ENCODE peak calls at places on chromosomes 5 and 9, in five cellular contexts. One of them, this sample, is unnamed.

GRCh38 chr5:176185133-176185733 is 53.0 kb upstream of the SIMC1 start:
- DNase-seq in Caco-2: no peak
- DNase-seq in tibial artery: no peak
- DNase-seq in CD4-positive, alpha-beta T cell: no peak
- DNase-seq in NCI-H345: no peak
- DNase-seq in this sample: no peak

GRCh38 chr9:98108540-98109031 is 10.4 kb downstream of the TRIM14 start:
- DNase-seq in NCI-H345: no peak
- DNase-seq in Caco-2: no peak
- DNase-seq in CD4-positive, alpha-beta T cell: peak
- DNase-seq in tibial artery: no peak
- DNase-seq in this sample: no peak

GRCh38 chr5:66661149-66661548 is 65.0 kb downstream of the MAST4 start:
- DNase-seq in Caco-2: no peak
- DNase-seq in CD4-positive, alpha-beta T cell: no peak
- DNase-seq in NCI-H345: no peak
- DNase-seq in tibial artery: no peak
- DNase-seq in this sample: no peak

GRCh38 chr5:180331647-180331950 is 21.5 kb downstream of the GFPT2 start:
- DNase-seq in tibial artery: no peak
- DNase-seq in CD4-positive, alpha-beta T cell: no peak
- DNase-seq in Caco-2: no peak
- DNase-seq in NCI-H345: no peak
- DNase-seq in this sample: no peak

GRCh38 chr5:144276034-144276822 is 105.6 kb downstream of the KCTD16 start:
- DNase-seq in tibial artery: no peak
- DNase-seq in NCI-H345: no peak
- DNase-seq in CD4-positive, alpha-beta T cell: no peak
- DNase-seq in Caco-2: no peak
- DNase-seq in this sample: no peak

GRCh38 chr5:96765043-96765442 is 42.7 kb downstream of the ERAP1 start:
- DNase-seq in NCI-H345: no peak
- DNase-seq in CD4-positive, alpha-beta T cell: no peak
- DNase-seq in tibial artery: no peak
- DNase-seq in Caco-2: no peak
- DNase-seq in this sample: no peak

GRCh38 chr5:9431496-9432258 is 114.2 kb downstream of the SEMA5A start:
- DNase-seq in tibial artery: no peak
- DNase-seq in NCI-H345: no peak
- DNase-seq in Caco-2: no peak
- DNase-seq in CD4-positive, alpha-beta T cell: no peak
- DNase-seq in this sample: no peak

GRCh38 chr9:120393386-120394057 is 186.4 kb downstream of the CDK5RAP2 start:
- DNase-seq in tibial artery: no peak
- DNase-seq in Caco-2: no peak
- DNase-seq in NCI-H345: no peak
- DNase-seq in CD4-positive, alpha-beta T cell: no peak
- DNase-seq in this sample: no peak

GRCh38 chr5:180910735-180911134 is 11.8 kb downstream of the BTNL8 start:
- DNase-seq in CD4-positive, alpha-beta T cell: no peak
- DNase-seq in tibial artery: no peak
- DNase-seq in Caco-2: no peak
- DNase-seq in NCI-H345: no peak
- DNase-seq in this sample: no peak

GRCh38 chr9:74528207-74528606 is 31.1 kb downstream of the RORB start:
- DNase-seq in tibial artery: no peak
- DNase-seq in NCI-H345: no peak
- DNase-seq in Caco-2: no peak
- DNase-seq in CD4-positive, alpha-beta T cell: no peak
- DNase-seq in this sample: no peak

GRCh38 chr5:170611446-170612088 is 107.7 kb downstream of the KCNIP1 start:
- DNase-seq in tibial artery: no peak
- DNase-seq in Caco-2: no peak
- DNase-seq in NCI-H345: peak
- DNase-seq in CD4-positive, alpha-beta T cell: no peak
- DNase-seq in this sample: no peak

GRCh38 chr5:169302491-169303118 is 1.7 kb upstream of the SLIT3 start:
- DNase-seq in NCI-H345: peak
- DNase-seq in tibial artery: peak
- DNase-seq in Caco-2: peak
- DNase-seq in CD4-positive, alpha-beta T cell: peak
- DNase-seq in this sample: peak

GRCh38 chr9:35116898-35117551 is 1.4 kb upstream of the ATOSB start:
- DNase-seq in tibial artery: peak
- DNase-seq in NCI-H345: peak
- DNase-seq in Caco-2: peak
- DNase-seq in CD4-positive, alpha-beta T cell: peak
- DNase-seq in this sample: peak

GRCh38 chr5:124059200-124059599 is 547.2 kb downstream of the CSNK1G3 start:
- DNase-seq in Caco-2: no peak
- DNase-seq in CD4-positive, alpha-beta T cell: no peak
- DNase-seq in tibial artery: no peak
- DNase-seq in NCI-H345: no peak
- DNase-seq in this sample: peak

GRCh38 chr5:149060325-149060724 is 2.5 kb downstream of the SH3TC2 start:
- DNase-seq in NCI-H345: peak
- DNase-seq in CD4-positive, alpha-beta T cell: no peak
- DNase-seq in tibial artery: no peak
- DNase-seq in Caco-2: peak
- DNase-seq in this sample: no peak

GRCh38 chr5:337565-338130 is 16.1 kb downstream of the AHRR start:
- DNase-seq in CD4-positive, alpha-beta T cell: no peak
- DNase-seq in NCI-H345: peak
- DNase-seq in Caco-2: peak
- DNase-seq in tibial artery: no peak
- DNase-seq in this sample: no peak

GRCh38 chr9:92947268-92948031 is at the start of gene FGD3:
- DNase-seq in Caco-2: peak
- DNase-seq in CD4-positive, alpha-beta T cell: no peak
- DNase-seq in tibial artery: no peak
- DNase-seq in NCI-H345: peak
- DNase-seq in this sample: no peak

GRCh38 chr9:137130176-137130755 is 8.7 kb upstream of the GRIN1 start:
- DNase-seq in NCI-H345: no peak
- DNase-seq in tibial artery: no peak
- DNase-seq in CD4-positive, alpha-beta T cell: no peak
- DNase-seq in Caco-2: no peak
- DNase-seq in this sample: no peak

GRCh38 chr5:176995896-176996767 is 10.4 kb downstream of the UIMC1 start:
- DNase-seq in CD4-positive, alpha-beta T cell: no peak
- DNase-seq in NCI-H345: no peak
- DNase-seq in tibial artery: no peak
- DNase-seq in Caco-2: no peak
- DNase-seq in this sample: no peak

GRCh38 chr9:72533322-72533721 is 11.9 kb downstream of the TMC1 start:
- DNase-seq in tibial artery: no peak
- DNase-seq in Caco-2: no peak
- DNase-seq in NCI-H345: no peak
- DNase-seq in CD4-positive, alpha-beta T cell: no peak
- DNase-seq in this sample: no peak

GRCh38 chr9:4837768-4838546 is 45.2 kb downstream of the RCL1 start:
- DNase-seq in Caco-2: no peak
- DNase-seq in NCI-H345: no peak
- DNase-seq in CD4-positive, alpha-beta T cell: no peak
- DNase-seq in tibial artery: peak
- DNase-seq in this sample: no peak

GRCh38 chr9:89440548-89440947 is 57.4 kb downstream of the SEMA4D start:
- DNase-seq in CD4-positive, alpha-beta T cell: no peak
- DNase-seq in Caco-2: no peak
- DNase-seq in NCI-H345: no peak
- DNase-seq in tibial artery: peak
- DNase-seq in this sample: no peak

GRCh38 chr5:97229196-97229595 is 46.1 kb upstream of the RIOK2 start:
- DNase-seq in Caco-2: no peak
- DNase-seq in CD4-positive, alpha-beta T cell: no peak
- DNase-seq in NCI-H345: no peak
- DNase-seq in tibial artery: no peak
- DNase-seq in this sample: no peak

GRCh38 chr9:11107196-11107595 is 494.4 kb upstream of the PTPRD start:
- DNase-seq in Caco-2: no peak
- DNase-seq in CD4-positive, alpha-beta T cell: no peak
- DNase-seq in tibial artery: no peak
- DNase-seq in NCI-H345: no peak
- DNase-seq in this sample: no peak

GRCh38 chr5:134798468-134798867 is 39.9 kb downstream of the DDX46 start:
- DNase-seq in tibial artery: no peak
- DNase-seq in Caco-2: no peak
- DNase-seq in CD4-positive, alpha-beta T cell: no peak
- DNase-seq in NCI-H345: no peak
- DNase-seq in this sample: no peak

GRCh38 chr5:82664711-82665110 is 386.6 kb upstream of the RPS23 start:
- DNase-seq in CD4-positive, alpha-beta T cell: no peak
- DNase-seq in NCI-H345: peak
- DNase-seq in tibial artery: no peak
- DNase-seq in Caco-2: no peak
- DNase-seq in this sample: no peak

GRCh38 chr9:105007143-105007542 is 79.2 kb upstream of the ABCA1 start:
- DNase-seq in CD4-positive, alpha-beta T cell: no peak
- DNase-seq in NCI-H345: no peak
- DNase-seq in tibial artery: peak
- DNase-seq in Caco-2: no peak
- DNase-seq in this sample: peak

GRCh38 chr5:95664204-95664786 is 17.7 kb downstream of the RFESD start:
- DNase-seq in NCI-H345: peak
- DNase-seq in CD4-positive, alpha-beta T cell: peak
- DNase-seq in Caco-2: peak
- DNase-seq in tibial artery: peak
- DNase-seq in this sample: no peak

GRCh38 chr5:33761139-33761538 is 130.7 kb downstream of the ADAMTS12 start:
- DNase-seq in NCI-H345: no peak
- DNase-seq in CD4-positive, alpha-beta T cell: no peak
- DNase-seq in tibial artery: no peak
- DNase-seq in Caco-2: no peak
- DNase-seq in this sample: no peak

GRCh38 chr5:147756566-147756965 is 26.0 kb downstream of the JAKMIP2 start:
- DNase-seq in CD4-positive, alpha-beta T cell: no peak
- DNase-seq in tibial artery: no peak
- DNase-seq in Caco-2: no peak
- DNase-seq in NCI-H345: peak
- DNase-seq in this sample: no peak

GRCh38 chr5:51345106-51345505 is 38.1 kb upstream of the ISL1 start:
- DNase-seq in CD4-positive, alpha-beta T cell: no peak
- DNase-seq in NCI-H345: no peak
- DNase-seq in tibial artery: no peak
- DNase-seq in Caco-2: no peak
- DNase-seq in this sample: no peak

GRCh38 chr9:132977626-132978450 is 656 bp upstream of the GFI1B start:
- DNase-seq in tibial artery: peak
- DNase-seq in CD4-positive, alpha-beta T cell: peak
- DNase-seq in Caco-2: peak
- DNase-seq in NCI-H345: peak
- DNase-seq in this sample: no peak

GRCh38 chr5:90944116-90944515 is 385.5 kb downstream of the ADGRV1 start:
- DNase-seq in Caco-2: no peak
- DNase-seq in NCI-H345: no peak
- DNase-seq in CD4-positive, alpha-beta T cell: no peak
- DNase-seq in tibial artery: no peak
- DNase-seq in this sample: no peak

GRCh38 chr9:99509900-99510299 is 287.8 kb downstream of the SEC61B start:
- DNase-seq in CD4-positive, alpha-beta T cell: no peak
- DNase-seq in tibial artery: no peak
- DNase-seq in NCI-H345: no peak
- DNase-seq in Caco-2: no peak
- DNase-seq in this sample: no peak

This sample was measured in epithelial cell of proximal tubule.